ENCODE peak calls at places on chromosomes 12 and 14, in four cellular contexts. One of them, this sample, is unnamed.

GRCh38 chr12:94204647-94205247 is 56.4 kb downstream of the PLXNC1 start:
- DNase-seq in GM12878: peak; percentile 45
- DNase-seq in A549: no peak
- DNase-seq in IMR-90: no peak
- DNase-seq in this sample: peak; percentile 28

GRCh38 chr12:74538491-74539258 is 1.0 kb downstream of the ATXN7L3B start:
- DNase-seq in GM12878: no peak
- DNase-seq in IMR-90: no peak
- DNase-seq in A549: no peak
- DNase-seq in this sample: peak; percentile 33

GRCh38 chr12:132162508-132163031 is 18.3 kb downstream of the NOC4L start:
- DNase-seq in A549: no peak
- DNase-seq in GM12878: no peak
- DNase-seq in IMR-90: peak; percentile 77
- DNase-seq in this sample: no peak

GRCh38 chr14:82642425-82642824 is 1108.8 kb upstream of the SEL1L start:
- DNase-seq in GM12878: no peak
- DNase-seq in IMR-90: no peak
- DNase-seq in A549: peak; percentile 5
- DNase-seq in this sample: peak; percentile 23

GRCh38 chr12:93033948-93034347 is 104.9 kb upstream of the EEA1 start:
- DNase-seq in IMR-90: no peak
- DNase-seq in A549: no peak
- DNase-seq in GM12878: no peak
- DNase-seq in this sample: no peak

GRCh38 chr12:122471324-122472226 is 29.2 kb downstream of the ZCCHC8 start:
- DNase-seq in GM12878: no peak
- DNase-seq in IMR-90: peak; percentile 84
- DNase-seq in A549: peak; percentile 29
- DNase-seq in this sample: peak; percentile 35

GRCh38 chr12:13342971-13343370 is 146.4 kb downstream of the EMP1 start:
- DNase-seq in IMR-90: no peak
- DNase-seq in GM12878: no peak
- DNase-seq in A549: no peak
- DNase-seq in this sample: no peak

GRCh38 chr14:68469208-68469713 is 323.6 kb downstream of the ZFP36L1 start:
- DNase-seq in A549: no peak
- DNase-seq in IMR-90: no peak
- DNase-seq in GM12878: no peak
- DNase-seq in this sample: no peak

GRCh38 chr12:94834036-94834625 is 169.4 kb downstream of the NDUFA12 start:
- DNase-seq in A549: no peak
- DNase-seq in IMR-90: no peak
- DNase-seq in GM12878: no peak
- DNase-seq in this sample: no peak

GRCh38 chr14:105945891-105946290 is 419.5 kb downstream of the TMEM121 start:
- DNase-seq in IMR-90: no peak
- DNase-seq in A549: no peak
- DNase-seq in GM12878: no peak
- DNase-seq in this sample: no peak

GRCh38 chr12:120197542-120197887 is 3.0 kb upstream of the GCN1 start:
- DNase-seq in GM12878: no peak
- DNase-seq in A549: no peak
- DNase-seq in IMR-90: no peak
- DNase-seq in this sample: no peak

GRCh38 chr14:90513151-90514014 is 116.6 kb downstream of the CALM1 start:
- DNase-seq in A549: no peak
- DNase-seq in GM12878: no peak
- DNase-seq in IMR-90: peak; percentile 12
- DNase-seq in this sample: no peak

GRCh38 chr14:51711505-51711904 is 59.8 kb downstream of the FRMD6 start:
- DNase-seq in IMR-90: peak; percentile 61
- DNase-seq in GM12878: no peak
- DNase-seq in A549: no peak
- DNase-seq in this sample: no peak

GRCh38 chr12:124279315-124279714 is 15.6 kb upstream of the RFLNA start:
- DNase-seq in A549: no peak
- DNase-seq in GM12878: no peak
- DNase-seq in IMR-90: no peak
- DNase-seq in this sample: no peak

GRCh38 chr12:94875525-94875924 is 128.0 kb downstream of the NDUFA12 start:
- DNase-seq in IMR-90: no peak
- DNase-seq in A549: peak; percentile 49
- DNase-seq in GM12878: peak; percentile 86
- DNase-seq in this sample: peak; percentile 21

GRCh38 chr12:29725587-29726320 is 58.0 kb downstream of the TMTC1 start:
- DNase-seq in IMR-90: peak; percentile 70
- DNase-seq in GM12878: peak; percentile 54
- DNase-seq in A549: no peak
- DNase-seq in this sample: no peak

GRCh38 chr12:48998497-48999353 is 450 bp downstream of the DDN start:
- DNase-seq in IMR-90: peak; percentile 30
- DNase-seq in A549: no peak
- DNase-seq in GM12878: no peak
- DNase-seq in this sample: no peak

GRCh38 chr14:84375235-84375634 is 1154.7 kb upstream of the FLRT2 start:
- DNase-seq in IMR-90: peak; percentile 5
- DNase-seq in A549: no peak
- DNase-seq in GM12878: no peak
- DNase-seq in this sample: no peak

GRCh38 chr14:71472281-71472960 is 459.8 kb upstream of the RGS6 start:
- DNase-seq in IMR-90: peak; percentile 21
- DNase-seq in A549: no peak
- DNase-seq in GM12878: no peak
- DNase-seq in this sample: no peak

GRCh38 chr12:97380440-97380839 is 82.2 kb upstream of the RMST start:
- DNase-seq in IMR-90: no peak
- DNase-seq in GM12878: no peak
- DNase-seq in A549: no peak
- DNase-seq in this sample: no peak

GRCh38 chr14:68210729-68211299 is 391.2 kb downstream of the RAD51B start:
- DNase-seq in GM12878: peak; percentile 100
- DNase-seq in IMR-90: peak; percentile 99
- DNase-seq in A549: no peak
- DNase-seq in this sample: peak; percentile 71

GRCh38 chr14:23366163-23366921 is 1.4 kb upstream of the EFS start:
- DNase-seq in IMR-90: peak; percentile 72
- DNase-seq in A549: no peak
- DNase-seq in GM12878: no peak
- DNase-seq in this sample: no peak

GRCh38 chr14:101241807-101242278 is 319.5 kb upstream of the DIO3 start:
- DNase-seq in GM12878: no peak
- DNase-seq in A549: no peak
- DNase-seq in IMR-90: no peak
- DNase-seq in this sample: no peak

GRCh38 chr14:60302663-60303062 is 53.6 kb downstream of the PPM1A start:
- DNase-seq in IMR-90: no peak
- DNase-seq in A549: no peak
- DNase-seq in GM12878: no peak
- DNase-seq in this sample: no peak

GRCh38 chr14:44778562-44778961 is 183.2 kb downstream of the KLHL28 start:
- DNase-seq in GM12878: no peak
- DNase-seq in IMR-90: peak; percentile 90
- DNase-seq in A549: no peak
- DNase-seq in this sample: no peak

GRCh38 chr12:123363743-123364531 is 710 bp downstream of the SBNO1 start:
- DNase-seq in A549: peak; percentile 65
- DNase-seq in IMR-90: no peak
- DNase-seq in GM12878: no peak
- DNase-seq in this sample: peak; percentile 37

GRCh38 chr12:105357162-105357691 is 26.7 kb downstream of the C12orf75 start:
- DNase-seq in GM12878: peak; percentile 45
- DNase-seq in A549: no peak
- DNase-seq in IMR-90: peak; percentile 67
- DNase-seq in this sample: no peak

GRCh38 chr14:24542346-24542936 is 33.6 kb downstream of the CTSG start:
- DNase-seq in GM12878: no peak
- DNase-seq in A549: no peak
- DNase-seq in IMR-90: peak; percentile 12
- DNase-seq in this sample: no peak

GRCh38 chr12:106248177-106248848 is 493 bp upstream of the CKAP4 start:
- DNase-seq in GM12878: no peak
- DNase-seq in A549: peak; percentile 67
- DNase-seq in IMR-90: peak; percentile 81
- DNase-seq in this sample: no peak

GRCh38 chr14:54529811-54530210 is 20.1 kb downstream of the CGRRF1 start:
- DNase-seq in IMR-90: peak; percentile 68
- DNase-seq in GM12878: no peak
- DNase-seq in A549: no peak
- DNase-seq in this sample: no peak

GRCh38 chr12:101051901-101052550 is 158.0 kb downstream of the SLC5A8 start:
- DNase-seq in GM12878: no peak
- DNase-seq in A549: peak; percentile 48
- DNase-seq in IMR-90: peak; percentile 81
- DNase-seq in this sample: no peak

GRCh38 chr12:63348544-63348943 is 197.5 kb upstream of the AVPR1A start:
- DNase-seq in IMR-90: no peak
- DNase-seq in GM12878: no peak
- DNase-seq in A549: no peak
- DNase-seq in this sample: no peak

GRCh38 chr12:24860546-24860945 is 88.4 kb downstream of the BCAT1 start:
- DNase-seq in GM12878: no peak
- DNase-seq in A549: no peak
- DNase-seq in IMR-90: peak; percentile 38
- DNase-seq in this sample: no peak

GRCh38 chr14:51680031-51680430 is 28.3 kb downstream of the FRMD6 start:
- DNase-seq in GM12878: no peak
- DNase-seq in A549: no peak
- DNase-seq in IMR-90: no peak
- DNase-seq in this sample: no peak

GRCh38 chr14:97180304-97181200 is 383.4 kb downstream of the VRK1 start:
- DNase-seq in IMR-90: no peak
- DNase-seq in GM12878: no peak
- DNase-seq in A549: peak; percentile 75
- DNase-seq in this sample: no peak

GRCh38 chr12:26369588-26369987 is 174.2 kb downstream of the SSPN start:
- DNase-seq in GM12878: no peak
- DNase-seq in A549: peak; percentile 24
- DNase-seq in IMR-90: peak; percentile 94
- DNase-seq in this sample: peak; percentile 11

GRCh38 chr14:57692671-57693070 is 173.2 kb downstream of the SLC35F4 start:
- DNase-seq in GM12878: no peak
- DNase-seq in IMR-90: peak; percentile 34
- DNase-seq in A549: peak; percentile 26
- DNase-seq in this sample: peak; percentile 7
- TF ChIP-seq ELK1 in GM12878: no peak
- TF ChIP-seq ELK1 in IMR-90: no peak
- TF ChIP-seq ELK1 in A549: no peak
- TF ChIP-seq ELK1 in this sample: no peak

GRCh38 chr12:99054601-99055128 is 409.6 kb downstream of the APAF1 start:
- DNase-seq in A549: no peak
- DNase-seq in GM12878: no peak
- DNase-seq in IMR-90: no peak
- DNase-seq in this sample: no peak
- TF ChIP-seq RAD21 in A549: no peak
- TF ChIP-seq RAD21 in GM12878: no peak
- TF ChIP-seq RAD21 in IMR-90: no peak
- TF ChIP-seq RAD21 in this sample: no peak

GRCh38 chr12:59155448-59155847 is 235.1 kb upstream of the LRIG3 start:
- DNase-seq in IMR-90: no peak
- DNase-seq in GM12878: no peak
- DNase-seq in A549: no peak
- DNase-seq in this sample: no peak

GRCh38 chr12:59151243-59151642 is 230.9 kb upstream of the LRIG3 start:
- DNase-seq in GM12878: no peak
- DNase-seq in IMR-90: peak; percentile 65
- DNase-seq in A549: no peak
- DNase-seq in this sample: no peak

DNA sequence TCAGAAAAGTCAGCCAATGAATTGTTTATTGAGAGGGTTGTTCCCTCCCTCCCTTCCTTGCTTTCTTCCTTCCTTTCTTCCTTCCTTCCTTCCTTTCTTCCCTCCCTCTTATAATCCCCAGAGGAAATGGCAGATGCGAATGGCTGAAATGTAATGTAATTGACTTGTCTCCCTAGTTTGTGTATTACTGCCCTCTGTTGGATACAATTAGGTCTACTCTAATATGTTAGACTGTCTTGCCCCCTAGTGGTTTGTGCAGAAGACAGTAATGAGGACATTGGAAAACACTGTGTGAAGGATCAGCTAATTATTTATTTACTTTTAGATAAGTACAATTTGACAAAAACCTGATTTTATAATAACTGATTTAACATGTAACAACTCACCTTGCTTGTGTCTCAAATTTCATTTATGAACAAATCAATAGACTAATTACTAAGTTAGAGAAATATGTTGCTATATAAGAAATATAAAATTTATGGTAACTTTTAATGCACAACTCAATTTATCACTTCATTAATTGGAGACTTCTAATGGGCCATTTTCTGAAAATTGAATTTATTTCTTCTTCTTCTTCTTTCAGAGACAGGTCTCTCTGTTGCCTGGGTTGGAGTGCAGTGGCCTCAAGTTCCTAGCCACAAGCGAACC is 229.8 kb upstream of the LRIG3 start:
- DNase-seq in GM12878: peak; percentile 21
- DNase-seq in IMR-90: peak; percentile 84
- DNase-seq in A549: peak; percentile 28
- DNase-seq in this sample: peak; percentile 18
- TF ChIP-seq ELK1 in GM12878: no peak
- TF ChIP-seq ELK1 in IMR-90: no peak
- TF ChIP-seq ELK1 in A549: no peak
- TF ChIP-seq ELK1 in this sample: no peak

DNA sequence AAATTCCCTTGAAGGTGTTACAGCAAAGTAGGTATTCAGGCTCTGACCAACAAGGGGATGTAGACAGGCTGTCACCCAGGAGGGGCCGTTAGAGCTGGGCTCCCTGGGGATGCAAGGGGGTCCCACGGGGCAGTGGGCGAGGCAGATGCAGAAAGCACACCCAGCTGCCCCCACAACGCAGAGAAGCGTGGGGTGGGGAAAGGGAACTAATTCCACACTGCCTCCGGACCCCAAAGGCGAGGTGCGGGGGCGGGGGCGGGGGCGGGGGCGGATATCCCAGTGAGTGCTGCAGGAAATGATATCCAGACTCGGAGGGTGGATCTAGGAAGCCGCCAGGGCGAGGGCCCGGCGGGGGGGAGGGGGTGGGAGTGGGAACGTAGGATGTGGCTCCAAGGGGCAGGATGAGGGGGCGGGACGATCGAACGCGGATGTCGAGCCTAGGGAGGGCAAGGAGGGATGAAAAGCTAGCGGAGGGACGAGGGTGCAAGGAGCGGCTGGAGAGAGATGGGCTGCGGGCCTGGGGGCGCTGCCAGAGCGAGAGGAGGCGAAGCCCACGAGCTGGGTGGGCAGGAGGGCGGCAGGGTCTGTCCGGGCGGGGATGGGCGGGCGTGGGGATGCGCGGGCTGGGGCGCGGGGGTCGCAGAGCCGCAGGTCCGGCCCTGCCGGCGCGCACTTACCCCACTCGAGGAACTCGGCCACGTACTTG is 874 bp downstream of the CDC42BPB start:
- DNase-seq in A549: peak; percentile 57
- DNase-seq in GM12878: no peak
- DNase-seq in IMR-90: peak; percentile 55
- DNase-seq in this sample: peak; percentile 69
- TF ChIP-seq RAD21 in A549: no peak
- TF ChIP-seq RAD21 in GM12878: no peak
- TF ChIP-seq RAD21 in IMR-90: no peak
- TF ChIP-seq RAD21 in this sample: no peak

This sample was measured in K562.